ENCODE peak calls at places on chromosomes 12 and 14, in nine cellular contexts. F, W, Q, X, C, L, N, S and A are unnamed samples. For H3K9me3, the result is how much of the 10 kb centered on the place peaks cover.

GRCh38 chr12:14828896-14829295 is 14.4 kb downstream of the ART4 start:
- DNase-seq in F (no peak), W (no peak), Q (no peak), X (no peak), C (no peak), L (peak), N (no peak), S (peak), A (no peak)

GRCh38 chr12:18696971-18697602 is 40.7 kb downstream of the PLCZ1 start:
- DNase-seq in F (no peak), W (no peak), Q (no peak), X (no peak), C (no peak), L (no peak), N (no peak), S (no peak), A (peak)

GRCh38 chr14:104968541-104969401 is 9.4 kb downstream of the AHNAK2 start:
- DNase-seq in F (no peak), W (peak), Q (peak), X (no peak), C (no peak), L (no peak), N (no peak), S (peak), A (no peak)

GRCh38 chr14:89138846-89139245 is 278.2 kb downstream of the FOXN3 start:
- DNase-seq in F (no peak), W (no peak), Q (no peak), X (no peak), C (no peak), L (no peak), N (no peak), S (no peak), A (no peak)

GRCh38 chr14:104676130-104676693 is 13.2 kb upstream of the INF2 start:
- DNase-seq in F (no peak), W (no peak), Q (no peak), X (no peak), C (no peak), L (no peak), N (no peak), S (peak), A (no peak)

GRCh38 chr14:23661542-23661941 is 25.4 kb downstream of the DHRS2 start:
- DNase-seq in F (no peak), W (no peak), Q (no peak), X (no peak), C (no peak), L (no peak), N (no peak), S (no peak), A (no peak)

GRCh38 chr14:93011650-93012317 is 88.8 kb downstream of the CHGA start:
- DNase-seq in F (no peak), W (no peak), Q (no peak), X (no peak), C (no peak), L (no peak), N (no peak), S (peak), A (no peak)

GRCh38 chr12:19120795-19121194 is 8.7 kb upstream of the PLEKHA5 start:
- DNase-seq in F (no peak), W (no peak), Q (no peak), X (no peak), C (no peak), L (no peak), N (no peak), S (no peak), A (peak)

GRCh38 chr14:98924046-98924445 is 348.0 kb downstream of the BCL11B start:
- DNase-seq in F (no peak), W (no peak), Q (no peak), X (no peak), C (no peak), L (no peak), N (no peak), S (no peak), A (no peak)

GRCh38 chr12:24839268-24839791 is 109.6 kb downstream of the BCAT1 start:
- DNase-seq in F (no peak), W (no peak), Q (no peak), X (no peak), C (no peak), L (peak), N (no peak), S (no peak), A (peak)

GRCh38 chr12:19035552-19035951 is 94.0 kb upstream of the PLEKHA5 start:
- DNase-seq in F (no peak), W (no peak), Q (no peak), X (no peak), C (no peak), L (no peak), N (no peak), S (no peak), A (peak)

GRCh38 chr12:105968025-105968424 is 170.7 kb downstream of the NUAK1 start:
- DNase-seq in F (no peak), W (no peak), Q (no peak), X (no peak), C (no peak), L (no peak), N (no peak), S (no peak), A (peak)

GRCh38 chr12:27769142-27769672 is 10.8 kb upstream of the KLHL42 start:
- DNase-seq in F (no peak), W (no peak), Q (no peak), X (no peak), C (no peak), L (no peak), N (no peak), S (no peak), A (peak)

GRCh38 chr12:88036368-88036965 is 7.3 kb upstream of the C12orf50 start:
- DNase-seq in F (no peak), W (no peak), Q (no peak), X (no peak), C (no peak), L (no peak), N (no peak), S (no peak), A (peak)

GRCh38 chr14:85534435-85534834 is 4.5 kb downstream of the FLRT2 start:
- DNase-seq in F (no peak), W (no peak), Q (no peak), X (no peak), C (no peak), L (no peak), N (no peak), S (peak), A (peak)

GRCh38 chr12:15721716-15722115 is 67.5 kb downstream of the EPS8 start:
- DNase-seq in F (no peak), W (no peak), Q (no peak), X (no peak), C (no peak), L (no peak), N (no peak), S (no peak), A (peak)

GRCh38 chr12:1611775-1612174 is 17.3 kb upstream of the WNT5B start:
- DNase-seq in F (no peak), W (no peak), Q (no peak), X (no peak), C (no peak), L (no peak), N (no peak), S (no peak), A (peak)

GRCh38 chr12:15350643-15351042 is 28.3 kb downstream of the PTPRO start:
- DNase-seq in F (no peak), W (no peak), Q (no peak), X (no peak), C (no peak), L (no peak), N (no peak), S (no peak), A (no peak)

GRCh38 chr14:44412858-44413569 is 94.1 kb downstream of the FSCB start:
- DNase-seq in F (no peak), W (no peak), Q (no peak), X (no peak), C (no peak), L (no peak), N (no peak), S (no peak), A (no peak)

GRCh38 chr14:105867961-105868599 is 341.7 kb downstream of the TMEM121 start:
- DNase-seq in F (peak), W (no peak), Q (no peak), X (no peak), C (no peak), L (no peak), N (no peak), S (peak), A (no peak)

GRCh38 chr14:73768107-73768506 is 53.9 kb upstream of the PNMA1 start:
- DNase-seq in F (no peak), W (no peak), Q (no peak), X (no peak), C (no peak), L (no peak), N (no peak), S (no peak), A (no peak)

GRCh38 chr14:73771848-73772705 is 57.9 kb upstream of the PNMA1 start:
- DNase-seq in F (peak), W (no peak), Q (peak), X (no peak), C (peak), L (peak), N (peak), S (peak), A (peak)

GRCh38 chr14:73774244-73774575 is 60.0 kb upstream of the PNMA1 start:
- DNase-seq in F (no peak), W (no peak), Q (no peak), X (no peak), C (no peak), L (no peak), N (no peak), S (no peak), A (no peak)

GRCh38 chr14:73773441-73774243 is 59.5 kb upstream of the PNMA1 start:
- DNase-seq in F (no peak), W (no peak), Q (no peak), X (no peak), C (no peak), L (no peak), N (no peak), S (no peak), A (no peak)

GRCh38 chr14:73770977-73771847 is 57.0 kb upstream of the PNMA1 start:
- DNase-seq in F (no peak), W (no peak), Q (peak), X (no peak), C (no peak), L (no peak), N (no peak), S (no peak), A (no peak)
- H3K9me3 ChIP-seq in F (under half), W (under half), Q (under half), X (under half), C (under half), L (under half), N (under half), S (under half), A (under half)

GRCh38 chr12:6923851-6924250 is 3.9 kb upstream of the ATN1 start:
- DNase-seq in F (no peak), W (no peak), Q (peak), X (no peak), C (no peak), L (no peak), N (no peak), S (no peak), A (no peak)
- H3K9me3 ChIP-seq in F (under half), W (under half), Q (under half), X (under half), C (under half), L (under half), N (under half), S (under half), A (under half)

GRCh38 chr14:31277085-31277484 is 69.5 kb upstream of the HECTD1 start:
- DNase-seq in F (no peak), W (no peak), Q (no peak), X (no peak), C (no peak), L (no peak), N (no peak), S (no peak), A (no peak)

GRCh38 chr14:31280132-31280870 is 72.7 kb upstream of the HECTD1 start:
- DNase-seq in F (no peak), W (no peak), Q (no peak), X (no peak), C (no peak), L (no peak), N (no peak), S (no peak), A (no peak)

GRCh38 chr14:31271648-31272047 is 64.1 kb upstream of the HECTD1 start:
- DNase-seq in F (no peak), W (no peak), Q (no peak), X (no peak), C (no peak), L (no peak), N (no peak), S (no peak), A (no peak)

GRCh38 chr14:31278883-31279282 is 71.3 kb upstream of the HECTD1 start:
- DNase-seq in F (no peak), W (no peak), Q (no peak), X (no peak), C (no peak), L (no peak), N (no peak), S (no peak), A (no peak)

GRCh38 chr14:31275731-31276130 is 68.1 kb upstream of the HECTD1 start:
- DNase-seq in F (no peak), W (no peak), Q (no peak), X (no peak), C (no peak), L (no peak), N (no peak), S (no peak), A (no peak)
- H3K9me3 ChIP-seq in F (under half), W (under half), Q (under half), X (under half), C (under half), L (under half), N (under half), S (under half), A (under half)

GRCh38 chr12:133124674-133125073 is 5.4 kb downstream of the ZNF891 start:
- DNase-seq in F (no peak), W (no peak), Q (no peak), X (no peak), C (no peak), L (no peak), N (no peak), S (no peak), A (no peak)

GRCh38 chr12:133120385-133121191 is 9.5 kb downstream of the ZNF891 start:
- DNase-seq in F (no peak), W (no peak), Q (no peak), X (no peak), C (no peak), L (no peak), N (no peak), S (no peak), A (no peak)
- H3K9me3 ChIP-seq in F (half or more), W (half or more), Q (half or more), X (under half), C (half or more), L (under half), N (half or more), S (half or more), A (half or more)

GRCh38 chr14:29799718-29800117 is 127.9 kb downstream of the PRKD1 start:
- DNase-seq in F (no peak), W (no peak), Q (no peak), X (no peak), C (no peak), L (peak), N (no peak), S (no peak), A (peak)

GRCh38 chr14:29798776-29799175 is 128.9 kb downstream of the PRKD1 start:
- DNase-seq in F (no peak), W (no peak), Q (no peak), X (no peak), C (no peak), L (no peak), N (no peak), S (no peak), A (no peak)

GRCh38 chr14:29798078-29798477 is 129.6 kb downstream of the PRKD1 start:
- DNase-seq in F (no peak), W (no peak), Q (no peak), X (no peak), C (no peak), L (no peak), N (no peak), S (no peak), A (no peak)

GRCh38 chr14:29800961-29801360 is 126.7 kb downstream of the PRKD1 start:
- DNase-seq in F (no peak), W (no peak), Q (no peak), X (no peak), C (no peak), L (no peak), N (no peak), S (no peak), A (no peak)

DNA sequence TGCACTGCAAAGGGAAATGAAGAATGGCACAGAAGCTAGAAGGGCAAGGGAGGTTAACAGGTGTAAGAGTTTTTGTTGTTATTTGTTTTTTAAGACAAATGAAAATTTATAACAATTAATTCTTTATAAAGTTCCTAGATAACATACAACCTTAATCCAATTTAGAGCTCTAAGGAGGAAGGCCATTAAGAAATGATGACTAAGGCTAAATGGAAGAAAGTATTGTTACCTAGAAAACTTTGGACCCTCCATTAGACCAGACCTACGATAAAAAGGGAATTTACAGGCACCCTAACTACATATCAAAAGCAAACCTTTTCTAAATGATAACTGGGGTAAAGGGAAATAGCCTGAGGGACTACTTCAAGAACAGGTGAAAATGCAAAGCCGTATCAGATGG is 130.8 kb downstream of the PRKD1 start:
- DNase-seq in F (no peak), W (no peak), Q (no peak), X (no peak), C (no peak), L (no peak), N (no peak), S (no peak), A (no peak)
- H3K9me3 ChIP-seq in F (under half), W (under half), Q (under half), X (under half), C (under half), L (under half), N (under half), S (under half), A (under half)

DNA sequence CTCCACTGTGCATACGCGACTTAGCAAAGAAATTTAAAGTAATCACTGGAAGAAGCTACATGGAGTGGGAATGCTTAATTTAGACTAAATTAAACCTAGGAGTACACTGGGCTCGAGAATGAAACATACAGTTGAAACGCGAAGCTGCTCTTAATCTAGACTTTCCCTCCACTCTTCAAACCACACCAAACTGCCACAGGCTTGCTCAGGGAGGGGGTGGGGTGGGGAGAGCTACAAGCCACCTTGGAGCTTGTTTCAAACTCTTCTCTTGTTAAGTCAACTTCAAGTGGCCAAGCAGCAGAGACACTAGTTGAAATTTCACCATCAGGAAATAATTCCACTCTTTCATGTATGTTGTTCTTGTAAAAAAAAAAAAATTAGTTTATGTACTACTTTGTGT is 69.9 kb downstream of the SLC38A1 start:
- DNase-seq in F (no peak), W (no peak), Q (no peak), X (no peak), C (no peak), L (no peak), N (no peak), S (no peak), A (no peak)
- H3K9me3 ChIP-seq in F (under half), W (under half), Q (under half), X (under half), C (under half), L (under half), N (under half), S (under half), A (under half)

DNA sequence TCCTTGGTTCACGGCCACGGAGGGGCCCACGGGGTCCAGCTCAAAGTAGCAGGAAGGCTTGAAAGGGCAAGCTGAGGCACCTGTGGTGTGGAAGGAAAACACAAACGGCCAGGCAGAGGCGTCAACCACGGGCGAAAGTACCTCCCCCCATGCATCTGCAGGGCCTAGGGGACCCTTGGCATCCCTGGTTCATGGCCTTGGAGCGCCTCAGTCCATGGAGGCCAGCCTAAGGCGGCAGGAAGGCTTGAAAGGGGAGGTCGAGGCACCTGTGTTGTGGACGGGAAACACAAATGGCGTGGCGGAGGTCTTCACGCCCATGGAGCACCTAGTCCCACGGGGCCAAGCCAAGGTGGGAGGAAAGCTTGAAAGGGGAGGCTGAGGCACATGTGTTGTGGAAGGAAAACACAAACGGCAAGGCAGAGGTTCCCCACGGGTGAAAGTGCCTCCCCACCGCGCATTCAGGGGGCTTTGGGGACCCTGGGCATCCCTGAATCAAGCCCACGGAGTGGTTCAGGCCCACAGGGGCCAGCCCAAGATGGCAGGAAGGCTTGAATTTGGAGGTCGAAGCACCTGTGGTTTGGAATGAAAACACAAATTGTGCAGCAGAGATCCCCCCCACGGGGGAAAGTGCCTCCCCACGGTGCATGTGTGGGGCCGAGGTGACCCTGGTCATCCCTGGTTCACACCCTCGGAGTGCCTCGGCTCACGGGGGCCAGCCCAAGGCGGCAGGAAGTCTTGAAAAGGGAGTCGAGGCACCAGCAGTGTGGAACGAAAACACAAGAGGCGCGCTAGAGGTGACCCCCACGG is 380.8 kb downstream of the ALG10 start:
- DNase-seq in F (peak), W (no peak), Q (peak), X (peak), C (no peak), L (no peak), N (peak), S (peak), A (no peak)
- H3K9me3 ChIP-seq in F (half or more), W (under half), Q (under half), X (half or more), C (under half), L (under half), N (under half), S (under half), A (under half)

GRCh38 chr14:27123162-27123561 is 525.3 kb upstream of the NOVA1 start:
- DNase-seq in F (no peak), W (no peak), Q (no peak), X (no peak), C (no peak), L (no peak), N (no peak), S (no peak), A (no peak)
- H3K9me3 ChIP-seq in F (under half), W (under half), Q (under half), X (under half), C (under half), L (under half), N (under half), S (under half), A (under half)